ENCODE peak calls at places on chromosomes 1 and 21, in six cellular contexts. One of them, this sample, is unnamed. For H3K4me1 and H3K36me3, the result is how much of the 10 kb centered on the place peaks cover.

GRCh38 chr1:201614262-201615015 is 75.5 kb downstream of the NAV1 start:
- DNase-seq in sigmoid colon: no peak
- DNase-seq in adrenal gland: peak
- DNase-seq in heart left ventricle: peak
- DNase-seq in stomach: peak
- DNase-seq in uterus: no peak
- DNase-seq in this sample: no peak

GRCh38 chr1:204441558-204441957 is 29.9 kb upstream of the PPP1R15B start:
- DNase-seq in sigmoid colon: no peak
- DNase-seq in adrenal gland: no peak
- DNase-seq in heart left ventricle: no peak
- DNase-seq in stomach: no peak
- DNase-seq in uterus: no peak
- DNase-seq in this sample: no peak

GRCh38 chr21:31530918-31531705 is 128.4 kb upstream of the SOD1 start:
- DNase-seq in sigmoid colon: no peak
- DNase-seq in adrenal gland: no peak
- DNase-seq in heart left ventricle: no peak
- DNase-seq in stomach: peak
- DNase-seq in uterus: no peak
- DNase-seq in this sample: peak

GRCh38 chr1:30600706-30601105 is 122.7 kb downstream of the MATN1 start:
- DNase-seq in sigmoid colon: no peak
- DNase-seq in adrenal gland: no peak
- DNase-seq in heart left ventricle: no peak
- DNase-seq in stomach: no peak
- DNase-seq in uterus: no peak
- DNase-seq in this sample: no peak

GRCh38 chr1:197021716-197022115 is 44.4 kb downstream of the CFHR5 start:
- DNase-seq in sigmoid colon: no peak
- DNase-seq in adrenal gland: no peak
- DNase-seq in heart left ventricle: no peak
- DNase-seq in stomach: no peak
- DNase-seq in uterus: no peak
- DNase-seq in this sample: no peak

GRCh38 chr1:54768093-54768492 is 3.8 kb upstream of the PARS2 start:
- DNase-seq in sigmoid colon: no peak
- DNase-seq in adrenal gland: no peak
- DNase-seq in heart left ventricle: no peak
- DNase-seq in stomach: peak
- DNase-seq in uterus: no peak
- DNase-seq in this sample: no peak

GRCh38 chr1:43522776-43523480 is 7.8 kb upstream of the PTPRF start:
- DNase-seq in sigmoid colon: peak
- DNase-seq in adrenal gland: peak
- DNase-seq in heart left ventricle: no peak
- DNase-seq in stomach: peak
- DNase-seq in uterus: no peak
- DNase-seq in this sample: peak

GRCh38 chr1:198253668-198254067 is 96.9 kb downstream of the NEK7 start:
- DNase-seq in sigmoid colon: no peak
- DNase-seq in adrenal gland: peak
- DNase-seq in heart left ventricle: no peak
- DNase-seq in stomach: no peak
- DNase-seq in uterus: no peak
- DNase-seq in this sample: no peak

GRCh38 chr1:104295516-104295915 is 545.8 kb downstream of the AMY1C start:
- DNase-seq in sigmoid colon: no peak
- DNase-seq in adrenal gland: no peak
- DNase-seq in heart left ventricle: no peak
- DNase-seq in stomach: no peak
- DNase-seq in uterus: no peak
- DNase-seq in this sample: no peak

GRCh38 chr1:55382699-55383377 is 167.7 kb upstream of the USP24 start:
- DNase-seq in sigmoid colon: peak
- DNase-seq in adrenal gland: no peak
- DNase-seq in heart left ventricle: no peak
- DNase-seq in stomach: no peak
- DNase-seq in uterus: no peak
- DNase-seq in this sample: no peak

GRCh38 chr1:55700359-55701130 is 485.4 kb upstream of the USP24 start:
- DNase-seq in sigmoid colon: no peak
- DNase-seq in adrenal gland: no peak
- DNase-seq in heart left ventricle: no peak
- DNase-seq in stomach: no peak
- DNase-seq in uterus: no peak
- DNase-seq in this sample: no peak

GRCh38 chr1:40772146-40772770 is 11.3 kb upstream of the KCNQ4 start:
- DNase-seq in sigmoid colon: peak
- DNase-seq in adrenal gland: no peak
- DNase-seq in heart left ventricle: no peak
- DNase-seq in stomach: no peak
- DNase-seq in uterus: no peak
- DNase-seq in this sample: no peak

GRCh38 chr1:70893381-70893780 is 154.2 kb downstream of the PTGER3 start:
- DNase-seq in sigmoid colon: no peak
- DNase-seq in adrenal gland: no peak
- DNase-seq in heart left ventricle: no peak
- DNase-seq in stomach: no peak
- DNase-seq in uterus: no peak
- DNase-seq in this sample: no peak

GRCh38 chr1:6970256-6970655 is 185.0 kb downstream of the CAMTA1 start:
- DNase-seq in sigmoid colon: no peak
- DNase-seq in adrenal gland: no peak
- DNase-seq in heart left ventricle: no peak
- DNase-seq in stomach: no peak
- DNase-seq in uterus: no peak
- DNase-seq in this sample: peak

GRCh38 chr1:202007703-202008489 is 2.5 kb upstream of the ELF3 start:
- DNase-seq in sigmoid colon: no peak
- DNase-seq in adrenal gland: no peak
- DNase-seq in heart left ventricle: no peak
- DNase-seq in stomach: peak
- DNase-seq in uterus: no peak
- DNase-seq in this sample: peak

GRCh38 chr1:55235722-55236121 is 20.6 kb upstream of the USP24 start:
- DNase-seq in sigmoid colon: no peak
- DNase-seq in adrenal gland: no peak
- DNase-seq in heart left ventricle: no peak
- DNase-seq in stomach: no peak
- DNase-seq in uterus: no peak
- DNase-seq in this sample: no peak

GRCh38 chr1:215507119-215507518 is 60.0 kb upstream of the KCTD3 start:
- DNase-seq in sigmoid colon: no peak
- DNase-seq in adrenal gland: no peak
- DNase-seq in heart left ventricle: no peak
- DNase-seq in stomach: no peak
- DNase-seq in uterus: no peak
- DNase-seq in this sample: no peak

GRCh38 chr21:44919913-44920693 is 596 bp downstream of the ITGB2 start:
- DNase-seq in sigmoid colon: no peak
- DNase-seq in adrenal gland: no peak
- DNase-seq in heart left ventricle: no peak
- DNase-seq in stomach: no peak
- DNase-seq in uterus: no peak
- DNase-seq in this sample: no peak

GRCh38 chr1:20477355-20478071 is 8.5 kb downstream of the CAMK2N1 start:
- DNase-seq in sigmoid colon: peak
- DNase-seq in adrenal gland: peak
- DNase-seq in heart left ventricle: peak
- DNase-seq in stomach: no peak
- DNase-seq in uterus: peak
- DNase-seq in this sample: no peak

GRCh38 chr1:96236156-96236739 is 485.3 kb upstream of the PTBP2 start:
- DNase-seq in sigmoid colon: no peak
- DNase-seq in adrenal gland: no peak
- DNase-seq in heart left ventricle: no peak
- DNase-seq in stomach: peak
- DNase-seq in uterus: peak
- DNase-seq in this sample: no peak

GRCh38 chr1:47348246-47348645 is 14.7 kb downstream of the CMPK1 start:
- DNase-seq in sigmoid colon: no peak
- DNase-seq in adrenal gland: no peak
- DNase-seq in heart left ventricle: no peak
- DNase-seq in stomach: no peak
- DNase-seq in uterus: no peak
- DNase-seq in this sample: no peak

GRCh38 chr1:159141584-159142518 is 29.6 kb upstream of the CADM3 start:
- DNase-seq in sigmoid colon: no peak
- DNase-seq in adrenal gland: no peak
- DNase-seq in heart left ventricle: no peak
- DNase-seq in stomach: no peak
- DNase-seq in uterus: no peak
- DNase-seq in this sample: no peak

GRCh38 chr1:119308130-119308529 is 60.5 kb upstream of the HAO2 start:
- DNase-seq in sigmoid colon: no peak
- DNase-seq in adrenal gland: no peak
- DNase-seq in heart left ventricle: no peak
- DNase-seq in stomach: no peak
- DNase-seq in uterus: no peak
- DNase-seq in this sample: no peak

GRCh38 chr1:53278294-53278693 is 40.0 kb upstream of the MAGOH start:
- DNase-seq in sigmoid colon: peak
- DNase-seq in adrenal gland: peak
- DNase-seq in heart left ventricle: peak
- DNase-seq in stomach: peak
- DNase-seq in uterus: peak
- DNase-seq in this sample: peak

GRCh38 chr1:152585586-152585985 is 5.3 kb upstream of the LCE3D start:
- DNase-seq in sigmoid colon: no peak
- DNase-seq in adrenal gland: no peak
- DNase-seq in heart left ventricle: no peak
- DNase-seq in stomach: no peak
- DNase-seq in uterus: no peak
- DNase-seq in this sample: no peak

GRCh38 chr1:116152950-116153691 is 41.9 kb downstream of the MAB21L3 start:
- DNase-seq in sigmoid colon: no peak
- DNase-seq in adrenal gland: no peak
- DNase-seq in heart left ventricle: no peak
- DNase-seq in stomach: no peak
- DNase-seq in uterus: no peak
- DNase-seq in this sample: no peak

DNA sequence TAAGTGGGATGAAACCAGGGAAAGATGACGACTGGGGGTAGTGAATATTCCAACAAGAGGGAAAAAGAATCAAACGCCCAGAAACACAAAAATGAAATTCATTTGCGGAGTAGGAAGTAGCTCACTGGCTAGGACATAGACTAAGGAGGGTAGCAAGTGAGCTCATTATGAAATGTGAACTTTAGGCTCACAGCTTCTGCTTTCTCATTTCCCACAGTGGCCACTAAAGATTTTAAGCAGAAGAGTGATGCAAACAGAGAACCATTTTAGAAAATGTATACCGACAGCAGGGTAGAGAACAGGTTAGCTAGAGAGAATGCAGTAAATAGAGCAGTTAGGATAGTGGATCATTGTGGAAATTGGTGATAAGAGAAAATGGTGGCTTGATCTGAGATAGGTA is 3.5 kb downstream of the CD48 start:
- DNase-seq in sigmoid colon: no peak
- DNase-seq in adrenal gland: no peak
- DNase-seq in heart left ventricle: no peak
- DNase-seq in stomach: no peak
- DNase-seq in uterus: no peak
- DNase-seq in this sample: no peak
- H3K4me1 ChIP-seq in sigmoid colon: under half
- H3K4me1 ChIP-seq in adrenal gland: under half
- H3K4me1 ChIP-seq in heart left ventricle: under half
- H3K4me1 ChIP-seq in stomach: under half
- H3K4me1 ChIP-seq in uterus: under half
- H3K4me1 ChIP-seq in this sample: under half

GRCh38 chr1:225694151-225694603 is 41.3 kb upstream of the ENAH start:
- DNase-seq in sigmoid colon: no peak
- DNase-seq in adrenal gland: peak
- DNase-seq in heart left ventricle: peak
- DNase-seq in stomach: peak
- DNase-seq in uterus: no peak
- DNase-seq in this sample: no peak
- TF ChIP-seq POLR2A in sigmoid colon: no peak
- TF ChIP-seq POLR2A in adrenal gland: peak
- TF ChIP-seq POLR2A in heart left ventricle: no peak
- TF ChIP-seq POLR2A in stomach: no peak
- TF ChIP-seq POLR2A in uterus: no peak
- TF ChIP-seq POLR2A in this sample: no peak

GRCh38 chr1:244854175-244854574 is 10.2 kb downstream of the HNRNPU start:
- DNase-seq in sigmoid colon: no peak
- DNase-seq in adrenal gland: no peak
- DNase-seq in heart left ventricle: no peak
- DNase-seq in stomach: no peak
- DNase-seq in uterus: no peak
- DNase-seq in this sample: no peak
- H3K36me3 ChIP-seq in sigmoid colon: half or more
- H3K36me3 ChIP-seq in adrenal gland: half or more
- H3K36me3 ChIP-seq in heart left ventricle: under half
- H3K36me3 ChIP-seq in stomach: half or more
- H3K36me3 ChIP-seq in uterus: under half
- H3K36me3 ChIP-seq in this sample: under half

GRCh38 chr1:160219062-160219929 is 14.1 kb downstream of the PEA15 start:
- DNase-seq in sigmoid colon: peak
- DNase-seq in adrenal gland: peak
- DNase-seq in heart left ventricle: peak
- DNase-seq in stomach: peak
- DNase-seq in uterus: no peak
- DNase-seq in this sample: peak

GRCh38 chr1:160217466-160218165 is 12.4 kb downstream of the PEA15 start:
- DNase-seq in sigmoid colon: no peak
- DNase-seq in adrenal gland: no peak
- DNase-seq in heart left ventricle: no peak
- DNase-seq in stomach: peak
- DNase-seq in uterus: no peak
- DNase-seq in this sample: no peak

GRCh38 chr1:160211010-160211790 is 6.0 kb downstream of the PEA15 start:
- DNase-seq in sigmoid colon: no peak
- DNase-seq in adrenal gland: no peak
- DNase-seq in heart left ventricle: no peak
- DNase-seq in stomach: no peak
- DNase-seq in uterus: no peak
- DNase-seq in this sample: no peak

GRCh38 chr1:160210563-160210962 is 5.4 kb downstream of the PEA15 start:
- DNase-seq in sigmoid colon: no peak
- DNase-seq in adrenal gland: no peak
- DNase-seq in heart left ventricle: no peak
- DNase-seq in stomach: no peak
- DNase-seq in uterus: no peak
- DNase-seq in this sample: no peak

DNA sequence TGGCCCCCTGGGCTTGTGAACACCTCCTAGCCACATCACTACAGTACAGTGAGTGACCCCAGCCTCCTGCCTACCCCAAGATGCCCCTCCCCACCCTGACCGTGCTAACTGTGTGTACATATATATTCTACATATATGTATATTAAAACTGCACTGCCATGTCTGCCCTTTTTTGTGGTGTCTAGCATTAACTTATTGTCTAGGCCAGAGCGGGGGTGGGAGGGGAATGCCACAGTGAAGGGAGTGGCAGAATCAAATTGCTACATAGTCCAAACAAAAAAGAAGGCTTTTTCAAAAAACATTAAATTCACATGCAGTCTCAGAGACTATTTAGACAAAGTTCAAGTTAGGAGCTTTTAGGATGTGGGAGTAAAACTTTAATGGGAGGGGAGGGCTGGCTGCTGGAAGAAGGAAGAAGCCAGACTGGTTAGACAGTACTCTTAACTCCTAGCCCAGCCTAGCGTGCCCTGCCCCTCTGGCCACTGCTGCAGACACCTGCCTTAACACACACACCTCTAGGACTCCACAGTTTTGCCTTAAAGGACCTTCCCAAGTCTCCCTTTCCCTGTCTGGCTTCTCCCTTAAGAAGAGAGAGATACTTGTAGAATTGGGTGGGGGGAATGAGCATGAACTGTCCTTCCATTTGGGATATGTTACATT is 9.4 kb downstream of the PEA15 start:
- DNase-seq in sigmoid colon: no peak
- DNase-seq in adrenal gland: no peak
- DNase-seq in heart left ventricle: no peak
- DNase-seq in stomach: no peak
- DNase-seq in uterus: no peak
- DNase-seq in this sample: no peak
- H3K4me1 ChIP-seq in sigmoid colon: under half
- H3K4me1 ChIP-seq in adrenal gland: under half
- H3K4me1 ChIP-seq in heart left ventricle: under half
- H3K4me1 ChIP-seq in stomach: under half
- H3K4me1 ChIP-seq in uterus: under half
- H3K4me1 ChIP-seq in this sample: under half